ENCODE peak calls at places on chromosomes 1 and 21, in four cellular contexts. G, W, Z and B are unnamed samples.

GRCh38 chr1:16119504-16119903 is 36.4 kb downstream of the EPHA2 start:
- DNase-seq in Z (no peak), W (no peak), G (no peak), B (no peak)

GRCh38 chr1:156282143-156282478 is 514 bp downstream of the SMG5 start:
- DNase-seq in Z (no peak), G (no peak), W (no peak), B (no peak)

GRCh38 chr1:113792986-113793385 is 19.3 kb downstream of the RSBN1 start:
- DNase-seq in W (no peak), Z (peak; percentile 33), G (no peak), B (no peak)

GRCh38 chr1:118113261-118113660 is 71.8 kb downstream of the SPAG17 start:
- DNase-seq in G (no peak), W (no peak), Z (no peak), B (no peak)

GRCh38 chr1:33056426-33056825 is 19.7 kb upstream of the AK2 start:
- DNase-seq in Z (no peak), G (no peak), W (no peak), B (no peak)

GRCh38 chr1:145972580-145972979 is 8.1 kb downstream of the POLR3GL start:
- DNase-seq in Z (no peak), W (no peak), G (no peak), B (no peak)

GRCh38 chr21:14866859-14867560 is 197.8 kb downstream of the NRIP1 start:
- DNase-seq in Z (no peak), G (no peak), W (no peak), B (no peak)

GRCh38 chr1:152325111-152325510 is at the start of gene FLG:
- DNase-seq in Z (peak; percentile 20), W (no peak), G (no peak), B (no peak)

GRCh38 chr21:36428789-36429671 is 43.8 kb downstream of the CHAF1B start:
- DNase-seq in G (no peak), W (no peak), Z (peak; percentile 86), B (peak; percentile 28)

GRCh38 chr1:145707183-145707867 is at the start of gene PDZK1:
- DNase-seq in G (no peak), W (no peak), Z (peak; percentile 51), B (no peak)

GRCh38 chr1:7301346-7301993 is 469.6 kb upstream of the VAMP3 start:
- DNase-seq in G (no peak), Z (peak; percentile 64), W (no peak), B (peak; percentile 29)

GRCh38 chr21:36615274-36615964 is 83.5 kb upstream of the SIM2 start:
- DNase-seq in W (no peak), Z (no peak), G (no peak), B (no peak)

GRCh38 chr1:198837276-198838021 is 198.6 kb downstream of the PTPRC start:
- DNase-seq in W (no peak), G (no peak), Z (no peak), B (no peak)

GRCh38 chr1:6102227-6102845 is 56.6 kb downstream of the KCNAB2 start:
- DNase-seq in G (no peak), W (no peak), Z (no peak), B (no peak)

GRCh38 chr1:83917961-83918360 is 81.0 kb downstream of the TTLL7 start:
- DNase-seq in W (no peak), G (no peak), Z (no peak), B (no peak)

GRCh38 chr1:67561704-67562113 is 123.3 kb upstream of the GADD45A start:
- DNase-seq in G (peak; percentile 78), Z (peak; percentile 78), W (peak; percentile 65), B (peak; percentile 72)

GRCh38 chr21:41659791-41660560 is 106.9 kb downstream of the RIPK4 start:
- DNase-seq in Z (peak; percentile 48), W (no peak), G (no peak), B (no peak)

GRCh38 chr1:223490256-223490655 is 97.0 kb downstream of the CCDC185 start:
- DNase-seq in Z (no peak), G (no peak), W (no peak), B (no peak)

GRCh38 chr1:151828931-151829330 is 2.7 kb downstream of the RORC start:
- DNase-seq in Z (peak; percentile 7), W (no peak), G (no peak), B (peak; percentile 12)

GRCh38 chr1:28437924-28438699 is 67.7 kb upstream of the RCC1 start:
- DNase-seq in W (peak; percentile 94), G (peak; percentile 17), Z (peak; percentile 97), B (peak; percentile 94)

GRCh38 chr1:197917813-197918646 is 858 bp downstream of the LHX9 start:
- DNase-seq in W (no peak), Z (no peak), G (no peak), B (no peak)

GRCh38 chr1:52574594-52574993 is 21.7 kb upstream of the TUT4 start:
- DNase-seq in W (peak; percentile 94), G (no peak), Z (peak; percentile 43), B (peak; percentile 92)

GRCh38 chr1:22607154-22607553 is 29.3 kb upstream of the C1QA start:
- DNase-seq in Z (no peak), G (no peak), W (no peak), B (no peak)

GRCh38 chr1:224506141-224506814 is 71.7 kb upstream of the WDR26 start:
- DNase-seq in Z (no peak), W (no peak), G (no peak), B (no peak)

GRCh38 chr1:195376190-195376589 is 1232.0 kb downstream of the KCNT2 start:
- DNase-seq in W (no peak), Z (no peak), G (no peak), B (no peak)